ENCODE peak calls at places on chromosomes 11 and 22, in four cellular contexts. D, B, A and O are unnamed samples.

GRCh38 chr22:39278040-39278439 is 33.3 kb upstream of the PDGFB start:
- DNase-seq in A (no peak), D (no peak), B (no peak), O (no peak)

GRCh38 chr11:45662665-45663485 is 2.5 kb downstream of the CHST1 start:
- DNase-seq in B (peak), D (no peak), A (peak), O (no peak)

GRCh38 chr11:91248199-91248807 is 976.3 kb upstream of the FAT3 start:
- DNase-seq in D (peak), B (peak), A (peak), O (peak)

GRCh38 chr11:47980907-47981621 is 705 bp downstream of the PTPRJ start:
- DNase-seq in D (peak), B (peak), A (no peak), O (peak)

GRCh38 chr11:80606726-80607125 is 1165.9 kb upstream of the TENM4 start:
- DNase-seq in D (no peak), B (no peak), A (no peak), O (no peak)

GRCh38 chr11:1776331-1776851 is 12.7 kb upstream of the CTSD start:
- DNase-seq in B (no peak), A (no peak), D (no peak), O (no peak)

GRCh38 chr11:120136356-120136755 is 1.6 kb downstream of the TRIM29 start:
- DNase-seq in D (no peak), B (no peak), A (no peak), O (no peak)

GRCh38 chr11:40376346-40376745 is 1083.1 kb downstream of the LRRC4C start:
- DNase-seq in D (no peak), B (no peak), A (no peak), O (no peak)

GRCh38 chr11:131491503-131491902 is 121.1 kb downstream of the NTM start:
- DNase-seq in B (no peak), D (no peak), A (no peak), O (no peak)

GRCh38 chr11:66835762-66836405 is 7.4 kb upstream of the RCE1 start:
- DNase-seq in D (no peak), A (no peak), B (no peak), O (no peak)

GRCh38 chr22:23774922-23775436 is 2.3 kb downstream of the MMP11 start:
- DNase-seq in A (no peak), B (no peak), D (no peak), O (no peak)

GRCh38 chr11:18081551-18081950 is 24.3 kb downstream of the SAAL1 start:
- DNase-seq in D (no peak), A (no peak), B (no peak), O (no peak)

GRCh38 chr22:26643368-26644100 is 13.9 kb upstream of the MIAT start:
- DNase-seq in D (no peak), A (no peak), B (no peak), O (no peak)

GRCh38 chr22:43343262-43343988 is at the start of gene SCUBE1:
- DNase-seq in D (peak), A (no peak), B (peak), O (peak)

GRCh38 chr22:22479999-22480532 is 28.5 kb downstream of the ZNF280B start:
- DNase-seq in B (peak), D (no peak), A (no peak), O (no peak)

DNA sequence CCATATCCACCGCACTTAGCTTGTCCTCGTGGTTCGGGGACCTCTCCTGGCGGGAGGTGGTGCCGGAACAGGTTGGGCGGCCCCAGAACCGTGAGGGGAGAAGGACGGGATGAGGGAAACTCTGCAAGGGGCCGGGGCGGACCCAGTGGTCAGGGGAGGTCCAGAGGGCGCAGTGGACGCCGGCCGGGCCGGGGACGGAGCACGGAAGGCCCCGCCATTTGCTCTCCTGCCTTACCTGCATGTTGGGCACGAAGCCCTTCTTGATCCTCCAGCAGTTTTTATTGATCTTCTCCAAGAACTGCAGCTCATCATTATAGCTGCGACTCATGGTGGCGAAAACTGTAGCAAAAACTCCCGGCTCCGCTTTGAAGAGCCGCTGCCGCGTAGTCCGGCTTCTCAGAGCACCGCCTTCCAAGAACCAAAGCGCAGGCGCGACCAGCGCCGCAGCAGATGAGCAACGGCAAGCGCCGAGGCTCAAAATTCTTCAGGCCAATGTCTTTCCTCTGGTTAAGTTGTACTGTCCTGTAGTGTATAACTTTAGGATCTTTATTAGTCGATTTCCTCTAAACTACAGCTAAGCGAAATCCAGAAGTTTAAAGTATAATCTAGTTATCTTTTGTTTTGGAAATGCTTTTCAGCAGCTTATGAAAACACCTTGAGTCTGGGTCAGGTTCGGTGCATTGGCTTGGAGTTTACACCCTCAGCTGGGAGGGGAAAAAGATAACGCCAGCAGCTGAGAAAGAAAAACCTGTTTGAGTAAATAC is at the start of gene RTCB:
- DNase-seq in A (peak), D (peak), B (peak), O (peak)
- TF ChIP-seq ELF4 in A (peak), D (no peak), B (no peak), O (no peak)

GRCh38 chr11:75802913-75803820 is 11.8 kb upstream of the UVRAG start:
- DNase-seq in A (peak), D (peak), B (peak), O (peak)
- TF ChIP-seq ELF4 in A (no peak), D (no peak), B (no peak), O (no peak)

GRCh38 chr11:72039108-72039850 is 40.6 kb downstream of the IL18BP start:
- DNase-seq in D (no peak), A (no peak), B (no peak), O (no peak)
- TF ChIP-seq ELF4 in D (no peak), A (no peak), B (no peak), O (no peak)

GRCh38 chr11:114274637-114275036 is 21.6 kb upstream of the NNMT start:
- DNase-seq in D (no peak), B (no peak), A (no peak), O (no peak)
- TF ChIP-seq ELF4 in D (no peak), B (no peak), A (no peak), O (no peak)

GRCh38 chr22:30891443-30891755 is 77.2 kb downstream of the MORC2 start:
- DNase-seq in A (no peak), B (no peak), D (no peak), O (no peak)

GRCh38 chr22:30890689-30891442 is 77.7 kb downstream of the MORC2 start:
- DNase-seq in D (peak), A (no peak), B (peak), O (peak)

GRCh38 chr22:30892731-30893221 is 75.8 kb downstream of the MORC2 start:
- DNase-seq in A (no peak), D (no peak), B (no peak), O (no peak)

GRCh38 chr22:30892286-30892685 is 76.3 kb downstream of the MORC2 start:
- DNase-seq in D (no peak), A (no peak), B (no peak), O (no peak)

DNA sequence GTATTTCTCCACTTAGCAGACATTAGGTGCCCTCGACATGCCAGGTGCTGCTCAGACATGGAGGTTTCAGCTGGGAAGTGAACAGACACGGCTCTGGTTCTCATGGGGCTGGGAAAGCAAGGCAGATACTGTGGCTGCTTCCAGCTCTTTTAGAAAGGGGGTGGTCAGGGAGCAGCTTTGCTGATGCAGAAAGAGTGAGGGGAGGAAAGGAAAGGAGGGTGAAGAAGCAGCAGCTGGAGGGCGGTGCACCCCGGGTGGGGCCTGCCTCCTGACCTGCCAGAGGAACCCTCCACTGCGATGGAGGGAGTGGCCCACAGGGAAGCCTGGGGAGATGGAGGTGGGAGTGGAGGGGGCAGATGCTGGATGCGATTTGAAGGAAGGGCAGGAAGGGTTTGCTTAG is 76.8 kb downstream of the MORC2 start:
- DNase-seq in B (no peak), D (no peak), A (no peak), O (no peak)
- TF ChIP-seq ELF4 in B (no peak), D (no peak), A (no peak), O (no peak)

GRCh38 chr11:3030289-3031070 is 26.7 kb downstream of the CARS1 start:
- DNase-seq in D (no peak), B (no peak), A (no peak), O (no peak)
- TF ChIP-seq ELF4 in D (no peak), B (no peak), A (no peak), O (no peak)